ENCODE peak calls at places on chromosomes 13 and 19, in seven cellular contexts. T, A, Y, F, E, D and G are unnamed samples.

GRCh38 chr13:34452831-34453230 is 489.2 kb upstream of the NBEA start:
- DNase-seq in Y (no peak), F (no peak), A (no peak), D (no peak), T (no peak), E (no peak), G (peak)

GRCh38 chr19:24159707-24160106 is 72.7 kb downstream of the ZNF254 start:
- DNase-seq in D (peak), E (peak), T (no peak), F (no peak), A (no peak), Y (no peak), G (peak)

GRCh38 chr19:13761423-13761822 is 2.9 kb upstream of the MRI1 start:
- DNase-seq in A (no peak), T (no peak), Y (no peak), D (no peak), F (no peak), E (no peak), G (no peak)

GRCh38 chr13:100461309-100462035 is 127.1 kb downstream of the GGACT start:
- DNase-seq in E (no peak), F (no peak), T (no peak), D (no peak), Y (no peak), A (no peak), G (no peak)

GRCh38 chr13:39816936-39817335 is 161.5 kb downstream of the COG6 start:
- DNase-seq in D (no peak), E (no peak), F (no peak), A (no peak), T (no peak), Y (no peak), G (no peak)

GRCh38 chr13:31067416-31068118 is 94.1 kb downstream of the HSPH1 start:
- DNase-seq in E (no peak), D (no peak), A (no peak), T (no peak), F (no peak), Y (no peak), G (no peak)

GRCh38 chr19:38004505-38005223 is 97.7 kb downstream of the SIPA1L3 start:
- DNase-seq in T (peak), F (peak), E (peak), Y (peak), D (peak), A (peak), G (peak)

GRCh38 chr13:102591988-102592781 is 4.6 kb upstream of the TPP2 start:
- DNase-seq in Y (peak), D (peak), T (peak), A (peak), F (peak), E (peak), G (no peak)

GRCh38 chr19:2727640-2727944 is 6.4 kb upstream of the DIRAS1 start:
- DNase-seq in E (peak), A (no peak), D (no peak), T (no peak), Y (no peak), F (no peak), G (no peak)

GRCh38 chr13:79593611-79594275 is 112.8 kb downstream of the NDFIP2 start:
- DNase-seq in D (no peak), T (no peak), F (no peak), E (peak), Y (no peak), A (no peak), G (no peak)

GRCh38 chr13:113176292-113176691 is 17.8 kb downstream of the PROZ start:
- DNase-seq in A (no peak), T (no peak), F (no peak), Y (no peak), E (no peak), D (no peak), G (no peak)

GRCh38 chr19:32316034-32316433 is 29.4 kb upstream of the ZNF507 start:
- DNase-seq in F (no peak), Y (no peak), A (no peak), D (no peak), E (no peak), T (no peak), G (peak)

GRCh38 chr13:80010286-80010831 is 330.6 kb downstream of the SPRY2 start:
- DNase-seq in Y (no peak), F (no peak), T (no peak), E (no peak), D (no peak), A (no peak), G (no peak)

GRCh38 chr13:74930402-74931165 is 551.4 kb downstream of the TBC1D4 start:
- DNase-seq in F (no peak), D (no peak), E (no peak), Y (no peak), A (no peak), T (no peak), G (no peak)

GRCh38 chr19:2974342-2974932 is 2.9 kb upstream of the TLE6 start:
- DNase-seq in F (no peak), E (no peak), Y (no peak), A (peak), T (no peak), D (no peak), G (no peak)

GRCh38 chr19:52453324-52454094 is at the start of gene ZNF578:
- DNase-seq in A (peak), Y (no peak), D (no peak), E (peak), T (no peak), F (no peak), G (no peak)

GRCh38 chr13:32228330-32229041 is 86.7 kb downstream of the ZAR1L start:
- DNase-seq in T (peak), D (no peak), E (no peak), A (no peak), Y (no peak), F (no peak), G (no peak)

GRCh38 chr13:27921961-27922910 is 2.4 kb downstream of the PDX1 start:
- DNase-seq in Y (peak), E (peak), T (no peak), A (no peak), F (no peak), D (no peak), G (no peak)

GRCh38 chr19:52941941-52942370 is 18.7 kb upstream of the ZNF888 start:
- DNase-seq in Y (peak), T (no peak), F (no peak), E (peak), A (peak), D (no peak), G (no peak)

GRCh38 chr13:27971236-27971645 is 2.1 kb upstream of the CDX2 start:
- DNase-seq in Y (peak), D (no peak), F (no peak), T (no peak), A (no peak), E (peak), G (no peak)

GRCh38 chr19:43527860-43528622 is 1.0 kb upstream of the ETHE1 start:
- DNase-seq in D (no peak), Y (no peak), A (peak), E (no peak), T (no peak), F (no peak), G (no peak)

GRCh38 chr19:22622901-22623840 is 11.0 kb upstream of the ZNF492 start:
- DNase-seq in E (peak), A (no peak), F (no peak), T (no peak), D (no peak), Y (no peak), G (no peak)

GRCh38 chr13:74528751-74529513 is 394.7 kb upstream of the KLF12 start:
- DNase-seq in D (no peak), A (no peak), T (no peak), Y (no peak), F (no peak), E (no peak), G (no peak)

GRCh38 chr19:48772503-48772953 is 17.2 kb downstream of the FGF21 start:
- DNase-seq in T (no peak), D (peak), Y (no peak), F (no peak), E (no peak), A (no peak), G (no peak)

GRCh38 chr19:34094960-34095359 is 77.3 kb upstream of the LSM14A start:
- DNase-seq in T (no peak), F (no peak), Y (no peak), E (no peak), D (no peak), A (no peak), G (no peak)

GRCh38 chr13:110869805-110870706 is 44.8 kb downstream of the ANKRD10 start:
- DNase-seq in F (no peak), D (peak), T (peak), A (peak), Y (peak), E (peak), G (peak)

GRCh38 chr13:102697264-102697663 is 2.4 kb upstream of the METTL21C start:
- DNase-seq in D (peak), A (no peak), Y (no peak), E (no peak), F (no peak), T (no peak), G (no peak)

GRCh38 chr19:18251587-18252369 is 22.5 kb downstream of the IQCN start:
- DNase-seq in E (peak), T (peak), F (peak), Y (peak), A (peak), D (peak), G (peak)

GRCh38 chr19:53509443-53509842 is 28.5 kb upstream of the ZNF331 start:
- DNase-seq in D (no peak), F (no peak), E (no peak), T (no peak), Y (no peak), A (no peak), G (no peak)

GRCh38 chr19:46611791-46612190 is 10.7 kb downstream of the CALM3 start:
- DNase-seq in A (no peak), T (no peak), F (no peak), D (no peak), Y (no peak), E (peak), G (no peak)

GRCh38 chr13:99374169-99374991 is 67.2 kb upstream of the GPR183 start:
- DNase-seq in F (no peak), Y (no peak), T (no peak), D (no peak), E (no peak), A (no peak), G (no peak)

GRCh38 chr19:33207040-33207620 is 13.0 kb downstream of the LRP3 start:
- DNase-seq in E (peak), T (no peak), Y (no peak), A (no peak), D (no peak), F (no peak), G (no peak)

GRCh38 chr13:61463027-61463426 is 47.4 kb upstream of the PCDH20 start:
- DNase-seq in D (no peak), F (no peak), Y (no peak), A (no peak), E (no peak), T (no peak), G (no peak)

GRCh38 chr13:27770809-27771208 is 21.5 kb upstream of the GSX1 start:
- DNase-seq in A (no peak), T (peak), D (peak), E (peak), Y (no peak), F (no peak), G (no peak)

GRCh38 chr13:101536079-101536478 is 83.6 kb downstream of the ITGBL1 start:
- DNase-seq in T (no peak), A (no peak), Y (no peak), F (no peak), D (no peak), E (no peak), G (no peak)

GRCh38 chr13:42041684-42042035 is 6.8 kb upstream of the DGKH start:
- DNase-seq in E (peak), D (no peak), A (peak), F (peak), Y (peak), T (no peak), G (peak)

GRCh38 chr13:43346427-43346826 is 323.0 kb downstream of the DNAJC15 start:
- DNase-seq in A (no peak), Y (no peak), T (no peak), D (no peak), F (no peak), E (peak), G (no peak)

GRCh38 chr19:41904118-41904870 is 21.3 kb downstream of the ARHGEF1 start:
- DNase-seq in Y (no peak), D (peak), F (no peak), E (no peak), T (no peak), A (no peak), G (peak)

GRCh38 chr13:100646030-100646673 is 28.4 kb downstream of the TMTC4 start:
- DNase-seq in E (peak), A (peak), T (peak), Y (no peak), F (no peak), D (peak), G (peak)

GRCh38 chr13:91247768-91248167 is 99.7 kb upstream of the MIR17HG start:
- DNase-seq in T (no peak), D (no peak), A (no peak), Y (no peak), F (no peak), E (peak), G (peak)

DNA sequence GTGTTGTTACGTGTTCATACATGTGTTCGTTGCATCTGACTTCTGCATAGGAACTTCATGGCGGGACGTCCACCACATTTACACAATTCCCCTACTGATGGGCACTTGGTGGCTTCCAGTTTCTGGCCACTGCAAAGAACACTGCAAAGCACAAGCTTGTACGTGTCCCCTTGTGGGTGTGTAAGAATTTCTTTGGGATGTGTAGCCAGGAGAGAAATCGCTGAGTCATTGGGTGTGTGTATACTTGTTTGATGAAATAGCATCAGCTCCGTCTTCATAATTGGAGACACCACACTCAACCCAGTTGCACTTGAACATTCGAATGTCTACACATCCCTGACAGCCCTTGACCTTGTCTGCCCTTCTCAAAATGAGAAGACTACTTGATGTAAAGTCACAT is 19.2 kb downstream of the KLK5 start:
- DNase-seq in Y (no peak), D (no peak), T (no peak), A (no peak), F (no peak), E (no peak), G (peak)
- TF ChIP-seq JUND in Y (no peak), D (no peak), T (peak), A (no peak), F (no peak), E (no peak), G (no peak)

GRCh38 chr13:46180393-46180792 is 1.6 kb downstream of the LCP1 start:
- DNase-seq in A (no peak), F (no peak), D (no peak), T (no peak), E (no peak), Y (no peak), G (no peak)

GRCh38 chr13:46182491-46182877 is 507 bp upstream of the LCP1 start:
- DNase-seq in Y (no peak), E (no peak), A (no peak), D (no peak), T (no peak), F (no peak), G (no peak)

GRCh38 chr13:46183018-46183940 is 1.3 kb upstream of the LCP1 start:
- DNase-seq in E (no peak), A (no peak), Y (no peak), F (no peak), D (no peak), T (no peak), G (no peak)

GRCh38 chr13:46179576-46180368 is 2.2 kb downstream of the LCP1 start:
- DNase-seq in Y (no peak), D (no peak), A (peak), E (no peak), T (no peak), F (no peak), G (no peak)

GRCh38 chr13:46181799-46182490 is at the start of gene LCP1:
- DNase-seq in Y (no peak), D (no peak), A (peak), F (peak), T (no peak), E (no peak), G (no peak)
- TF ChIP-seq JUND in Y (no peak), D (no peak), A (peak), F (no peak), T (no peak), E (no peak), G (no peak)

GRCh38 chr19:4909897-4910593 is 744 bp downstream of the UHRF1 start:
- DNase-seq in D (peak), T (peak), E (peak), A (peak), F (peak), Y (peak), G (peak)

GRCh38 chr19:4908311-4908710 is 990 bp upstream of the UHRF1 start:
- DNase-seq in E (no peak), A (no peak), T (no peak), F (no peak), D (peak), Y (no peak), G (no peak)

GRCh38 chr19:4910594-4911273 is 1.4 kb downstream of the UHRF1 start:
- DNase-seq in T (no peak), D (no peak), A (no peak), F (no peak), E (peak), Y (no peak), G (no peak)

GRCh38 chr19:4908781-4909171 is 525 bp upstream of the UHRF1 start:
- DNase-seq in D (peak), T (no peak), F (no peak), E (peak), A (no peak), Y (peak), G (no peak)

GRCh38 chr19:4909172-4909896 is at the start of gene UHRF1:
- DNase-seq in D (peak), A (peak), Y (peak), T (no peak), F (no peak), E (peak), G (no peak)
- TF ChIP-seq JUND in D (no peak), A (no peak), Y (no peak), T (no peak), F (no peak), E (no peak), G (no peak)

DNA sequence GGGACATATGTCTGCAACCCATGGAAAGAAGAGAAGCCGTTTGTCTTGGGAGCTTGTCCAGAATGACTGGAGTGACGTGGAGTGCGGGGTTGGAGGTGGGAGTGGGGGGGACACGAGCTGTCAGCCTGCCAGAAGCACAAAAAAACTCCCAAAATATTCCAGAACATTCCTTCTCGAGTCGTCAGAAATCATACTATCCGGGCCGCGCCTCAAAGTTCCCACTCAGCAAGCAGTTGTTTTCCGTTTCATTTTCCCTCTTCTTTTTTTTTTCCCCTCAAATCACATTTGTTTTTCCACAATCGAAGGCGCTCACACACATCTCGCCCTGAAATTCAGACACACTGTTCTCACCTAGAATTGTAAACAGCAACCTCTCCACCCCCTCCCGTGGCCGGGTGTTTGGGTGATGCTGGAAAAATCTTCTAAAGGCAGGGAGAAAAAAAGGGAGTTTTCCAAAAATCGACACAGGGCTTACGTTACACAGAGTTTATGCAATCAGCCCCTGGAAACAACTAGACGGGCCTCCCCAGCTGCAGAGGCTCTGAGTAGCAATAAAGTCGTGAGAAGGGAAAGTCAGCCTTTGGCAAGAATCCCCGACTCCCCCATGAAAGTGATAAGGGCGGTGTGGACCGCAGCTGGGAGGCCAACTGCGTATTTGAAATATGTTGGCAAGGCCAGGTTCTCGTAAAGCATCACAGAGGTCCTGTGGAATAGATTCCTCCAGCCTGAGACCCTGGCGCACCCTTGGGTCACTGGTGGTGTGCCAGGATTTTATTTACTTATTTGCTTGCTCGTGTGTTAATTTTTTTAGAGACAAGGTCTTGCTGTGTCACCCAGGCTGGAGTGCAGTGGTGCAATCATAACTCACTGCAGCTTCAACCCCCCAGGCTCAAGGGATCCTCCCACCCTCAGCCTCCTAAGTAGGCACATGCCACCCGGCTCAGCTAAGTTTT is 31.2 kb upstream of the KLF2 start:
- DNase-seq in Y (no peak), E (no peak), T (no peak), A (peak), F (no peak), D (no peak), G (no peak)
- TF ChIP-seq JUND in Y (no peak), E (no peak), T (no peak), A (peak), F (no peak), D (no peak), G (no peak)

GRCh38 chr13:105410602-105411001 is 1124.9 kb downstream of the EFNB2 start:
- DNase-seq in D (peak), Y (peak), F (no peak), E (peak), A (peak), T (peak), G (peak)
- TF ChIP-seq JUND in D (no peak), Y (no peak), F (no peak), E (no peak), A (no peak), T (no peak), G (no peak)

DNA sequence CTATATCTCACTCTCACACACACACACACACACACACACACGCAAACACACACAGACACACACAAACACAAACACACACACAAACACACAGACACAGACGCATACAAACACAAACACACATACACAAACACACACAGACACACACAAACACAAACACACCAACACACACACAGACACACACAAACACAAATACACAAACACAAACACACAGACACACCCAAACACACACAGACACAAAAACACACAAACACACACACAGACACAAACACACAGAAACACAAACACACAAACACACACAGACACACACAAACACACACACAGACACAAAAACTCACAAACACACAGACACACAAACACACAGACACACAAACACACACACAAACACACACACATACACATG is 329.0 kb downstream of the ZNF536 start:
- DNase-seq in Y (no peak), D (no peak), T (no peak), E (no peak), A (no peak), F (no peak), G (no peak)
- TF ChIP-seq JUND in Y (no peak), D (no peak), T (no peak), E (no peak), A (no peak), F (no peak), G (no peak)